ENCODE peak calls at places on chromosomes 5 and 9, in four cellular contexts. J is NCI-H1694 treated with DMSO at 0.1 percent for 48 hours, N is NCI-H774, X is OCI-LY7. R is an unnamed sample.

GRCh38 chr5:78975035-78975434 is 10.1 kb downstream of the ARSB start:
- DNase-seq in J (no peak), N (no peak), X (no peak), R (no peak)

GRCh38 chr9:135602789-135603481 is 36.4 kb downstream of the GLT6D1 start:
- DNase-seq in J (no peak), N (peak), X (peak), R (peak)

GRCh38 chr5:158970569-158971014 is 129.1 kb downstream of the EBF1 start:
- DNase-seq in J (no peak), N (no peak), X (no peak), R (no peak)

GRCh38 chr5:149924481-149924880 is 20.1 kb downstream of the PDE6A start:
- DNase-seq in J (peak), N (no peak), X (no peak), R (no peak)

GRCh38 chr5:33400675-33401074 is 40.1 kb upstream of the TARS1 start:
- DNase-seq in J (no peak), N (no peak), X (peak), R (no peak)

GRCh38 chr5:178318382-178318781 is 85.8 kb upstream of the PHYKPL start:
- DNase-seq in J (no peak), N (no peak), X (no peak), R (no peak)

GRCh38 chr9:27470291-27470805 is 53.7 kb upstream of the IFNK start:
- DNase-seq in J (peak), N (no peak), X (no peak), R (no peak)

GRCh38 chr5:170109059-170110031 is 3.6 kb downstream of the FOXI1 start:
- DNase-seq in J (no peak), N (no peak), X (no peak), R (no peak)

GRCh38 chr5:180141068-180141660 is 67.8 kb downstream of the RASGEF1C start:
- DNase-seq in J (no peak), N (no peak), X (no peak), R (no peak)

GRCh38 chr5:1273745-1274144 is 21.1 kb downstream of the TERT start:
- DNase-seq in J (no peak), N (no peak), X (no peak), R (no peak)

GRCh38 chr5:18798058-18798457 is 1163.8 kb downstream of the TAF11L14 start:
- DNase-seq in J (no peak), N (no peak), X (no peak), R (peak)

GRCh38 chr5:67963789-67964519 is 251.6 kb upstream of the PIK3R1 start:
- DNase-seq in J (no peak), N (no peak), X (no peak), R (no peak)

GRCh38 chr5:80238078-80238477 is 17.8 kb downstream of the SERINC5 start:
- DNase-seq in J (no peak), N (no peak), X (peak), R (no peak)

GRCh38 chr5:132816554-132816953 is 3.5 kb downstream of the SOWAHA start:
- DNase-seq in J (no peak), N (no peak), X (no peak), R (no peak)

GRCh38 chr9:88372103-88372694 is 16.0 kb upstream of the SPIN1 start:
- DNase-seq in J (no peak), N (no peak), X (no peak), R (no peak)

GRCh38 chr5:44398382-44398781 is 9.2 kb upstream of the FGF10 start:
- DNase-seq in J (no peak), N (no peak), X (no peak), R (no peak)

GRCh38 chr5:172823840-172824362 is 10.2 kb upstream of the ERGIC1 start:
- DNase-seq in J (no peak), N (no peak), X (no peak), R (no peak)

R was measured in NCI-H748 treated with DMSO at 0.1 percent for 48 hours.